ENCODE peak calls at places on chromosomes 1 and 21, in five cellular contexts. B is sigmoid colon, P is progenitor cell of endocrine pancreas, M is WERI-Rb-1, T is dorsolateral prefrontal cortex. A is an unnamed sample.

GRCh38 chr1:115118086-115118485 is 28.8 kb upstream of the TSPAN2 start:
- DNase-seq in B (no peak), P (no peak), M (no peak), T (no peak), A (no peak)

GRCh38 chr21:15421947-15422346 is 307.8 kb upstream of the USP25 start:
- DNase-seq in B (no peak), P (no peak), M (no peak), T (no peak), A (no peak)

GRCh38 chr1:169288011-169288414 is 79.6 kb downstream of the NME7 start:
- DNase-seq in B (no peak), P (no peak), M (no peak), T (no peak), A (no peak)

GRCh38 chr1:110945626-110946025 is 18.1 kb downstream of the LRIF1 start:
- DNase-seq in B (no peak), P (no peak), M (no peak), T (no peak), A (no peak)

GRCh38 chr1:216064643-216065042 is 358.6 kb downstream of the USH2A start:
- DNase-seq in B (no peak), P (no peak), M (no peak), T (no peak), A (no peak)

GRCh38 chr1:28577738-28578536 is 14.1 kb upstream of the RAB42 start:
- DNase-seq in B (no peak), P (no peak), M (no peak), T (no peak), A (no peak)

GRCh38 chr1:225848044-225848955 is 33.9 kb downstream of the TMEM63A start:
- DNase-seq in B (no peak), P (no peak), M (peak; percentile 79), T (peak; percentile 76), A (peak; percentile 43)

GRCh38 chr1:203072002-203072607 is 13.7 kb downstream of the MYOG start:
- DNase-seq in B (peak; percentile 5), P (no peak), M (no peak), T (peak; percentile 32), A (no peak)

GRCh38 chr1:180309338-180309737 is 79.3 kb downstream of the LHX4 start:
- DNase-seq in B (no peak), P (no peak), M (no peak), T (no peak), A (no peak)

GRCh38 chr21:44564099-44564498 is 5.5 kb upstream of the KRTAP10-3 start:
- DNase-seq in B (no peak), P (no peak), M (no peak), T (no peak), A (no peak)

GRCh38 chr1:72442251-72442650 is 159.9 kb upstream of the NEGR1 start:
- DNase-seq in B (no peak), P (no peak), M (no peak), T (no peak), A (no peak)

GRCh38 chr21:21283810-21284209 is 285.6 kb downstream of the NCAM2 start:
- DNase-seq in B (no peak), P (no peak), M (no peak), T (no peak), A (no peak)

GRCh38 chr1:247079141-247079874 is 697 bp upstream of the ZNF670 start:
- DNase-seq in B (no peak), P (no peak), M (no peak), T (no peak), A (no peak)

GRCh38 chr1:86200901-86201300 is 44.3 kb upstream of the COL24A1 start:
- DNase-seq in B (no peak), P (no peak), M (no peak), T (no peak), A (no peak)

GRCh38 chr1:229156819-229157218 is 114.1 kb upstream of the RAB4A start:
- DNase-seq in B (peak; percentile 75), P (no peak), M (peak; percentile 9), T (no peak), A (no peak)

GRCh38 chr1:170354679-170355078 is 177.3 kb upstream of the GORAB start:
- DNase-seq in B (no peak), P (no peak), M (no peak), T (no peak), A (no peak)

GRCh38 chr21:35138665-35139381 is 89.7 kb upstream of the RUNX1 start:
- DNase-seq in B (no peak), P (no peak), M (no peak), T (no peak), A (no peak)

GRCh38 chr21:17003221-17003620 is 509.6 kb upstream of the CXADR start:
- DNase-seq in B (no peak), P (no peak), M (no peak), T (no peak), A (no peak)

GRCh38 chr1:231100393-231100792 is 60.3 kb upstream of the FAM89A start:
- DNase-seq in B (no peak), P (no peak), M (no peak), T (no peak), A (no peak)

GRCh38 chr1:204991342-204991844 is 51.6 kb upstream of the CNTN2 start:
- DNase-seq in B (no peak), P (no peak), M (peak; percentile 79), T (no peak), A (no peak)

GRCh38 chr21:36208326-36209013 is 51.8 kb downstream of the DOP1B start:
- DNase-seq in B (no peak), P (no peak), M (no peak), T (no peak), A (no peak)

GRCh38 chr1:200890818-200891773 is 3.6 kb upstream of the INAVA start:
- DNase-seq in B (peak; percentile 62), P (peak; percentile 66), M (peak; percentile 91), T (no peak), A (peak; percentile 69)

GRCh38 chr21:44888581-44889550 is 15.4 kb upstream of the PTTG1IP start:
- DNase-seq in B (no peak), P (no peak), M (no peak), T (no peak), A (peak; percentile 15)

GRCh38 chr1:1390675-1391074 is 8.5 kb downstream of the CCNL2 start:
- DNase-seq in B (no peak), P (no peak), M (no peak), T (no peak), A (no peak)

GRCh38 chr1:245156736-245157505 is 2.1 kb downstream of the KIF26B start:
- DNase-seq in B (no peak), P (no peak), M (no peak), T (no peak), A (peak; percentile 43)

GRCh38 chr1:110634455-110635281 is 28.5 kb upstream of the KCNA2 start:
- DNase-seq in B (peak; percentile 93), P (no peak), M (no peak), T (peak; percentile 65), A (no peak)

GRCh38 chr21:29092102-29092959 is 18.9 kb upstream of the CCT8 start:
- DNase-seq in B (no peak), P (no peak), M (no peak), T (no peak), A (no peak)

GRCh38 chr21:26842976-26843911 is 2.0 kb downstream of the ADAMTS1 start:
- DNase-seq in B (peak; percentile 97), P (peak; percentile 69), M (no peak), T (peak; percentile 89), A (peak; percentile 74)

GRCh38 chr1:172746091-172746949 is 87.4 kb downstream of the FASLG start:
- DNase-seq in B (no peak), P (no peak), M (no peak), T (no peak), A (no peak)

GRCh38 chr1:179002552-179003345 is 22.9 kb upstream of the FAM20B start:
- DNase-seq in B (peak; percentile 87), P (peak; percentile 92), M (peak; percentile 91), T (peak; percentile 77), A (peak; percentile 96)

GRCh38 chr1:246537887-246538286 is 28.2 kb downstream of the TFB2M start:
- DNase-seq in B (no peak), P (no peak), M (no peak), T (no peak), A (no peak)

GRCh38 chr1:116679091-116679827 is 11.7 kb upstream of the IGSF3 start:
- DNase-seq in B (no peak), P (no peak), M (no peak), T (no peak), A (no peak)
- TF ChIP-seq CTCF in B (no peak), P (no peak), M (no peak), T (no peak), A (no peak)

DNA sequence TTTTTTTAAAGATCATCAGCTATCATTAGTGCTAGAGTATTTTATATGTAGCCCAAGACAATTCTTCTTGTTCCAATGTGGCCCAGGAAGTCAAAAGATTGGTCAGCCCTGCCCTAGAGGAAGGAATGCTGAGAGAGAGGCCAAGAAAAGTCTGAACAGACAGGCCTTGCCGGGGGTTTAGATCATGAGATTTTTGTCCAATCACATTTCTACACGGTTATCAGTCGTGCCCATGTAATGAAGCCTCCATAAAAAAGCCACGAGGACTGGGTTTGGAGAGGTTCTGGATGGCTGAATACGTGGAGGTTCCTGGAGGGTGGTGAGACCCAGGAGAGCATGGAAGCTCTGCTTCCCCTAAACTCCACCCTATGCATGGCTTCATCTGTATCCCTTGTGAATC is 24.3 kb upstream of the ENO1 start:
- DNase-seq in B (no peak), P (no peak), M (no peak), T (no peak), A (no peak)
- TF ChIP-seq CTCF in B (no peak), P (no peak), M (no peak), T (no peak), A (no peak)

DNA sequence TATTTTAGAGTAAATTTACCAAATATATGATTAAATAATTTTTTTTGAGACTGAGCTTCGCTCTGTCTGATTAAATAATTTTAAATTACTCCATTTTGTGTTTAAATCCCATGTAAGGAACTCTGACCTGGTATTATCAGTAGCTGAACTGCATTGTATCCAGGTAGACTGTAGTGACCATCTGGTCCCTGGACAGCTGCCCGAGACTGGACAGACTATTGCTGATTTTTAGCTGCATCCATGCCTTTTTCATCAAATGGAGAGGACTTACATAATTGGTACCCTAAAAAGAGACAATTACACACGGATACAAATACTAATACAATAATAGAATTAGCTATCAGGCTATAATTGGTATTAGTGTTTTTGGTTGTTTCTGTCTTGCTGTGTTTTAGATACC is 20.6 kb downstream of the OLFM3 start:
- DNase-seq in B (no peak), P (no peak), M (no peak), T (no peak), A (no peak)
- TF ChIP-seq CTCF in B (no peak), P (no peak), M (no peak), T (no peak), A (no peak)

DNA sequence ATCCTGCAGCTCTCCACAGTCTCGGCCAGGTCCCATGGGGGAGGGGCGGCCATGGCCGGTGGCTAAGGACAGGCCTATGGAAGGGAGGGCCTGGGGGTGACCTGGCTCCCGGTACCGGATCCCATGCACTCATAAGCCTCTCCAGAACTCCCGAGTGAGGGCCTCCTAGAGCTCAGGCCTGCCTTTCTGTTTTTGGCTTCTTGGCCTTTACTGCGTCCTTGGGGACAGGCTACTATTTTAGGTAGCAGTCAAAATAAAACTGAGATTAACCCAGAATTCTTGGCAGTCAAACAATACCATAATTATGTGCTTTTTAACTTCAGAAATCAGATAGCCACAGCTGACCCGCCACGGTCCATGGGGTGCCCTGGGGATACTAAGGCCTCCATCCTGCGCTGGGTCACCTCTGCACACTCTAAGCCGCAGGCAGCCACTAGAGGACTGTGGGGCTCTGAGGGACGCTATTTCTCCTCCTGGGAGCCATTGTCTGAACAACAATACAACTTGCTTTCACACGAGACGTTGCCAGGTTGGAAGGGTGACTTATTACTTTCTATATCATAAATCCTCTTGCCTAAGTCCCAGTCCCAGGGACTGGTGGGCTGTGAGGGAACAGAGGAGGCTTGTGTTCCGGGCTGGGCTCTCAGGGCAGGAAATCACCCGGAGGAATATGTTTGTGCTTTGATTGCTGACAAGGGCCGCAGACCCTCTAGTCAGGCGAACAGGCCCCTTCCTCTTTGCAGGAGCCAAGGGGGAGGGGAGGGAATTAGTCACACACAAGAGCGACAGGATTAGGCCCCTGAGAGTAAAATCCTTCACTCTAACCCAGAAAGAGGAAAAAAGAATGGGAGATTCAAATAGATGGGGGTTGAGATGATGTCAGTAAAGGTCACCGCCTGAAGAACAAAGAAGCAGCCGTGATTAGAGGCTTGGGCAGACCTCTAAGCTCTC is 40.7 kb upstream of the BCAR3 start:
- DNase-seq in B (no peak), P (no peak), M (peak; percentile 60), T (no peak), A (peak; percentile 34)
- TF ChIP-seq CTCF in B (no peak), P (peak; percentile 20), M (peak; percentile 44), T (no peak), A (no peak)

A was measured in glutamatergic neuron.